ENCODE peak calls at places on chromosomes 4 and X, in six cellular contexts. D is CD14-positive monocyte; R is stimulated activated CD8-positive, alpha-beta memory T cell treated with anti-CD3 and anti-CD28 coated beads, Interleukin-15, amount 100 ng/mL, for 24 hours; W is dorsolateral prefrontal cortex; O is Peyer's patch; T is lung microvascular endothelial cell. Y is an unnamed sample.

GRCh38 chr4:185920691-185921260 is 108.8 kb upstream of the SORBS2 start:
- DNase-seq in D (no peak), R (no peak), W (no peak), O (no peak), T (no peak), Y (no peak)

GRCh38 chr4:113406723-113407016 is 354.9 kb downstream of the CAMK2D start:
- DNase-seq in D (no peak), R (no peak), W (no peak), O (no peak), T (peak), Y (no peak)

GRCh38 chrX:41561045-41561444 is 113.9 kb downstream of the NYX start:
- DNase-seq in D (peak), R (no peak), W (no peak), O (peak), T (peak), Y (peak)

GRCh38 chr4:129377131-129377845 is 281.3 kb downstream of the C4orf33 start:
- DNase-seq in D (no peak), R (no peak), W (no peak), O (no peak), T (peak), Y (no peak)

GRCh38 chr4:102713096-102713495 is 47.7 kb downstream of the MANBA start:
- DNase-seq in D (no peak), R (no peak), W (no peak), O (no peak), T (no peak), Y (peak)

GRCh38 chr4:108775921-108776320 is 13.1 kb upstream of the ETNPPL start:
- DNase-seq in D (no peak), R (no peak), W (no peak), O (no peak), T (no peak), Y (no peak)

GRCh38 chrX:16212024-16212423 is 44.7 kb downstream of the MAGEB17 start:
- DNase-seq in D (no peak), R (no peak), W (no peak), O (no peak), T (no peak), Y (no peak)

GRCh38 chr4:8682725-8683124 is 90.2 kb downstream of the CPZ start:
- DNase-seq in D (no peak), R (no peak), W (peak), O (no peak), T (no peak), Y (no peak)

GRCh38 chr4:2462218-2462991 is 6.5 kb upstream of the RNF4 start:
- DNase-seq in D (no peak), R (peak), W (peak), O (peak), T (peak), Y (peak)

GRCh38 chrX:107673933-107674479 is 45.7 kb downstream of the PRPS1 start:
- DNase-seq in D (peak), R (peak), W (no peak), O (peak), T (no peak), Y (peak)

GRCh38 chrX:1661048-1661921 is 46.4 kb downstream of the ASMT start:
- DNase-seq in D (peak), R (peak), W (no peak), O (peak), T (peak), Y (no peak)